ENCODE peak calls at places on chromosome 9, in seven cellular contexts. F is upper lobe of left lung, L is breast epithelium, R is endothelial cell of umbilical vein, A is HepG2, B is HCT116, M is stomach. U is an unnamed sample.

GRCh38 chr9:97710356-97711222 is 13.4 kb upstream of the XPA start:
- DNase-seq in F (no peak), L (no peak), R (peak; percentile 69), A (peak; percentile 44), B (peak; percentile 47), M (peak; percentile 51), U (peak; percentile 25)

GRCh38 chr9:69771775-69772418 is 12.1 kb upstream of the PTAR1 start:
- DNase-seq in F (no peak), L (no peak), R (no peak), A (no peak), B (no peak), M (no peak), U (no peak)

GRCh38 chr9:18393340-18394130 is 80.4 kb upstream of the ADAMTSL1 start:
- DNase-seq in F (no peak), L (peak; percentile 67), R (peak; percentile 98), A (peak; percentile 1), B (peak; percentile 69), M (peak; percentile 76), U (peak; percentile 56)

GRCh38 chr9:96532173-96532572 is 82.2 kb downstream of the HABP4 start:
- DNase-seq in F (no peak), L (no peak), R (no peak), A (no peak), B (no peak), M (no peak), U (no peak)

GRCh38 chr9:134935056-134936020 is 17.6 kb upstream of the FCN1 start:
- DNase-seq in F (no peak), L (no peak), R (no peak), A (no peak), B (no peak), M (no peak), U (no peak)

GRCh38 chr9:91589101-91589553 is 165.5 kb upstream of the NFIL3 start:
- DNase-seq in F (no peak), L (peak; percentile 23), R (no peak), A (no peak), B (no peak), M (no peak), U (peak; percentile 11)

GRCh38 chr9:17635115-17635890 is 56.4 kb downstream of the SH3GL2 start:
- DNase-seq in F (no peak), L (no peak), R (peak; percentile 12), A (no peak), B (no peak), M (no peak), U (no peak)

GRCh38 chr9:20693068-20693467 is 9.0 kb downstream of the FOCAD start:
- DNase-seq in F (no peak), L (peak; percentile 28), R (no peak), A (no peak), B (no peak), M (no peak), U (no peak)

GRCh38 chr9:112820886-112821285 is 69.8 kb downstream of the SLC46A2 start:
- DNase-seq in F (no peak), L (no peak), R (no peak), A (no peak), B (no peak), M (no peak), U (no peak)

GRCh38 chr9:110142868-110143866 is 64.8 kb downstream of the C9orf152 start:
- DNase-seq in F (no peak), L (no peak), R (peak; percentile 26), A (no peak), B (no peak), M (no peak), U (no peak)

GRCh38 chr9:36937346-36937745 is 96.7 kb downstream of the PAX5 start:
- DNase-seq in F (no peak), L (no peak), R (no peak), A (no peak), B (no peak), M (peak; percentile 22), U (no peak)

GRCh38 chr9:17342696-17343095 is 207.9 kb downstream of the CNTLN start:
- DNase-seq in F (no peak), L (no peak), R (no peak), A (no peak), B (no peak), M (no peak), U (no peak)

GRCh38 chr9:126965541-126966428 is 51.2 kb downstream of the RALGPS1 start:
- DNase-seq in F (no peak), L (no peak), R (peak; percentile 82), A (peak; percentile 30), B (peak; percentile 38), M (peak; percentile 46), U (peak; percentile 25)

GRCh38 chr9:68627594-68627993 is 77.4 kb upstream of the PIP5K1B start:
- DNase-seq in F (no peak), L (no peak), R (no peak), A (no peak), B (no peak), M (no peak), U (no peak)

GRCh38 chr9:93261281-93261680 is 77.3 kb downstream of the WNK2 start:
- DNase-seq in F (no peak), L (peak; percentile 7), R (no peak), A (no peak), B (no peak), M (peak; percentile 25), U (no peak)

GRCh38 chr9:69605406-69605805 is 66.8 kb downstream of the APBA1 start:
- DNase-seq in F (no peak), L (no peak), R (no peak), A (no peak), B (no peak), M (no peak), U (no peak)

GRCh38 chr9:16728128-16728505 is 142.4 kb downstream of the BNC2 start:
- DNase-seq in F (no peak), L (no peak), R (no peak), A (no peak), B (no peak), M (no peak), U (no peak)

GRCh38 chr9:70760228-70760627 is 345.8 kb upstream of the KLF9 start:
- DNase-seq in F (peak; percentile 2), L (no peak), R (no peak), A (no peak), B (no peak), M (no peak), U (no peak)

GRCh38 chr9:21027295-21027694 is 4.1 kb downstream of the HACD4 start:
- DNase-seq in F (no peak), L (no peak), R (no peak), A (no peak), B (no peak), M (no peak), U (no peak)

GRCh38 chr9:109166771-109167601 is at the start of gene FRRS1L:
- DNase-seq in F (peak; percentile 76), L (no peak), R (no peak), A (no peak), B (no peak), M (no peak), U (no peak)

GRCh38 chr9:34457266-34458012 is 931 bp downstream of the FAM219A start:
- DNase-seq in F (peak; percentile 87), L (peak; percentile 59), R (peak; percentile 81), A (no peak), B (no peak), M (peak; percentile 66), U (peak; percentile 56)

GRCh38 chr9:70170151-70170795 is 88.5 kb upstream of the SMC5 start:
- DNase-seq in F (no peak), L (no peak), R (no peak), A (no peak), B (no peak), M (no peak), U (no peak)

GRCh38 chr9:98255064-98255577 is 328 bp downstream of the TBC1D2 start:
- DNase-seq in F (no peak), L (no peak), R (no peak), A (no peak), B (no peak), M (peak; percentile 46), U (peak; percentile 45)

GRCh38 chr9:129962889-129963703 is 79.9 kb downstream of the FNBP1 start:
- DNase-seq in F (no peak), L (peak; percentile 62), R (peak; percentile 70), A (no peak), B (no peak), M (peak; percentile 55), U (peak; percentile 66)
- TF ChIP-seq POLR2A in F (peak; percentile 75), L (peak; percentile 19), R (peak; percentile 37), A (no peak), B (no peak), M (no peak), U (peak; percentile 65)

GRCh38 chr9:72614057-72614456 is 92.6 kb downstream of the TMC1 start:
- DNase-seq in F (no peak), L (no peak), R (no peak), A (no peak), B (no peak), M (no peak), U (no peak)

GRCh38 chr9:72615931-72616330 is 94.5 kb downstream of the TMC1 start:
- DNase-seq in F (no peak), L (no peak), R (no peak), A (no peak), B (no peak), M (no peak), U (no peak)

GRCh38 chr9:72612449-72612848 is 91.0 kb downstream of the TMC1 start:
- DNase-seq in F (no peak), L (no peak), R (no peak), A (no peak), B (no peak), M (no peak), U (no peak)
- TF ChIP-seq CTCF in F (no peak), L (no peak), R (no peak), A (no peak), B (no peak), M (no peak), U (no peak)

GRCh38 chr9:133276001-133276884 is 1.2 kb upstream of the ABO start:
- DNase-seq in F (peak; percentile 36), L (no peak), R (no peak), A (no peak), B (no peak), M (no peak), U (peak; percentile 8)

GRCh38 chr9:133274236-133275104 is 531 bp downstream of the ABO start:
- DNase-seq in F (no peak), L (no peak), R (no peak), A (no peak), B (no peak), M (no peak), U (no peak)

GRCh38 chr9:133276923-133277322 is 1.9 kb upstream of the ABO start:
- DNase-seq in F (no peak), L (no peak), R (no peak), A (no peak), B (no peak), M (no peak), U (peak; percentile 3)

GRCh38 chr9:133273819-133274218 is 1.2 kb downstream of the ABO start:
- DNase-seq in F (no peak), L (no peak), R (no peak), A (no peak), B (no peak), M (no peak), U (peak; percentile 55)

GRCh38 chr9:133275105-133276000 is at the start of gene ABO:
- DNase-seq in F (peak; percentile 90), L (no peak), R (no peak), A (no peak), B (no peak), M (peak; percentile 50), U (peak; percentile 58)
- TF ChIP-seq POLR2AphosphoS5 in F (no peak), L (no peak), R (no peak), A (no peak), B (no peak), M (no peak), U (peak; percentile 43)

DNA sequence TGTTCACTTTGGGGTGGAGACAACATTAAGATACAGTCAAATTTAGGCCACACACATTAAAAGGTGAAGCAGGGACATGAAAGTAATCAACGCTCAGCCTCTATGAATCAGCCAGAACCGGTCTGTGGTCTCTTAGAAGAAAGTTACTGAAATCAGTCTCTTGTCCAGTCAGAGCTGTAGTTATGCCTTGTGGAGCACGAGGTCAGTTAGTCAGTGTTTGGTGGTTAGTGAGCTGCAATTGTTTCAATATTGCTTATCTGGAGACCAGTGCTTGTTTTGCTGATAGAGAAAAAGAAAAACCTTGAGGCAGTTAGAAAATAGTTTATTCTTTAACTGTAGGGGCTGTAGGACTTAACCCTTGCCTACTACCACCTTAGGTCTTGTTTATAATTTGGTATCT is 157.8 kb upstream of the RASEF start:
- DNase-seq in F (no peak), L (no peak), R (peak; percentile 85), A (peak; percentile 30), B (no peak), M (peak; percentile 44), U (no peak)
- TF ChIP-seq POLR2A in F (no peak), L (no peak), R (no peak), A (no peak), B (no peak), M (no peak), U (no peak)

U was measured in transverse colon.